ENCODE peak calls at places on chromosome 22, in four cellular contexts. P is uterus, A is sigmoid colon, V is H1. J is an unnamed sample.

GRCh38 chr22:28885939-28886338 is 2.6 kb downstream of the ZNRF3 start:
- DNase-seq in V (no peak), P (no peak), A (peak; percentile 27), J (peak; percentile 53)

GRCh38 chr22:26577081-26577480 is 12.9 kb downstream of the TPST2 start:
- DNase-seq in P (no peak), A (no peak), V (no peak), J (no peak)

GRCh38 chr22:44782286-44782830 is 30.0 kb downstream of the ARHGAP8 start:
- DNase-seq in V (no peak), P (no peak), A (no peak), J (no peak)

GRCh38 chr22:39629851-39630250 is 59.3 kb downstream of the CACNA1I start:
- DNase-seq in A (no peak), V (no peak), P (no peak), J (no peak)

GRCh38 chr22:21754523-21755128 is 19.0 kb upstream of the YPEL1 start:
- DNase-seq in V (no peak), P (peak; percentile 31), A (peak; percentile 68), J (no peak)

GRCh38 chr22:26395926-26396325 is 33.1 kb upstream of the ASPHD2 start:
- DNase-seq in V (no peak), A (no peak), P (no peak), J (no peak)

GRCh38 chr22:43273902-43274484 is 69.2 kb downstream of the SCUBE1 start:
- DNase-seq in V (peak; percentile 41), A (no peak), P (peak; percentile 50), J (no peak)

GRCh38 chr22:25682071-25682470 is 59.9 kb upstream of the MYO18B start:
- DNase-seq in V (no peak), A (no peak), P (no peak), J (no peak)

GRCh38 chr22:39026509-39027150 is 5.7 kb downstream of the APOBEC3D start:
- DNase-seq in P (no peak), A (no peak), V (no peak), J (no peak)

GRCh38 chr22:19717181-19717580 is 2.9 kb downstream of the SEPTIN5 start:
- DNase-seq in V (no peak), A (no peak), P (no peak), J (no peak)

GRCh38 chr22:35568751-35569725 is 28.4 kb downstream of the RASD2 start:
- DNase-seq in V (no peak), P (no peak), A (no peak), J (no peak)

GRCh38 chr22:36461665-36462474 is 19.6 kb downstream of the TXN2 start:
- DNase-seq in V (peak; percentile 64), P (peak; percentile 55), A (peak; percentile 72), J (no peak)

GRCh38 chr22:27223317-27224177 is 566.2 kb downstream of the MIAT start:
- DNase-seq in A (no peak), V (no peak), P (peak; percentile 39), J (no peak)

GRCh38 chr22:17964647-17965046 is 59.7 kb downstream of the MICAL3 start:
- DNase-seq in V (no peak), P (no peak), A (no peak), J (no peak)

DNA sequence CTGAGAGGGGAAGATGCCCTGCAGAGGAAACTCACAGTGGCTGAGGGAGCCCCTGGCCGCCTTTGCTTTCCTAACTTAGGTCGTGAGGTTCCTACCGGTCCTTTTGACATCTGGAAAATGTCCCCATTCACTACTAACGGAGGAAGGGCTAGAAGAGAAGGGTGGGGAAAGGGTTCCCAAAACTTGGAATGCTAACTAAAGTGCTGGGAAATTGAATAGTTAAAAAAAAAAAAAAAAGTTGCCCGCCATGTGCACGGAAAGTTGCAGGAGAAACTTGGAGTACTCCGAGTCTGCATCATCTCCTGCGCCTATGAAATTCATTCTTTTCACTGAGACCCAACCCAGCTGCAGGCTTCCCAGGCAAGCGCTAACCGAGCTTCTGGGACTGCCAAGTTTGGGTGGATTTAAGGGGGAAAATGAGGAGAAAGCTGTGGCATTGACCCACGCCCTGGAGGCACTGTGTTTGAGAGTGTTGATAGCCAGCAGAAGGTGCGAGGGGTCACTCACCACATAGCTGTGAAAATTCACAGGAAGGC is 854 bp downstream of the TIMP3 start:
- DNase-seq in A (no peak), V (no peak), P (no peak), J (no peak)
- H3K4me3 ChIP-seq in A (peak overlapping the region; percentile 93), V (peak overlapping the region; percentile 39), P (peak overlapping the region; percentile 80), J (peak overlapping the region; percentile 64)

GRCh38 chr22:48692734-48693376 is 1134.8 kb downstream of the BRD1 start:
- DNase-seq in P (no peak), A (no peak), V (no peak), J (no peak)
- TF ChIP-seq POLR2A in P (no peak), A (no peak), V (no peak), J (no peak)

GRCh38 chr22:46119729-46120419 is 30.5 kb upstream of the PPARA start:
- DNase-seq in P (peak; percentile 81), A (peak; percentile 85), V (no peak), J (no peak)
- TF ChIP-seq CTCF in P (peak; percentile 10), A (no peak), V (no peak), J (no peak)

GRCh38 chr22:24402460-24403192 is 24.8 kb upstream of the ADORA2A start:
- DNase-seq in A (peak; percentile 89), P (peak; percentile 70), V (no peak), J (peak; percentile 71)
- H3K4me3 ChIP-seq in A (no peak overlapping the region), P (no peak overlapping the region), V (no peak overlapping the region), J (no peak overlapping the region)

GRCh38 chr22:50532824-50533344 is 3.1 kb upstream of the TYMP start:
- DNase-seq in A (no peak), P (no peak), V (no peak), J (no peak)

GRCh38 chr22:50532353-50532700 is 2.5 kb upstream of the TYMP start:
- DNase-seq in V (no peak), A (no peak), P (no peak), J (no peak)

GRCh38 chr22:50530280-50530856 is 556 bp upstream of the TYMP start:
- DNase-seq in A (peak; percentile 93), V (no peak), P (peak; percentile 66), J (peak; percentile 91)

GRCh38 chr22:50530857-50531545 is 1.2 kb upstream of the TYMP start:
- DNase-seq in A (peak; percentile 94), P (peak; percentile 70), V (no peak), J (peak; percentile 91)

DNA sequence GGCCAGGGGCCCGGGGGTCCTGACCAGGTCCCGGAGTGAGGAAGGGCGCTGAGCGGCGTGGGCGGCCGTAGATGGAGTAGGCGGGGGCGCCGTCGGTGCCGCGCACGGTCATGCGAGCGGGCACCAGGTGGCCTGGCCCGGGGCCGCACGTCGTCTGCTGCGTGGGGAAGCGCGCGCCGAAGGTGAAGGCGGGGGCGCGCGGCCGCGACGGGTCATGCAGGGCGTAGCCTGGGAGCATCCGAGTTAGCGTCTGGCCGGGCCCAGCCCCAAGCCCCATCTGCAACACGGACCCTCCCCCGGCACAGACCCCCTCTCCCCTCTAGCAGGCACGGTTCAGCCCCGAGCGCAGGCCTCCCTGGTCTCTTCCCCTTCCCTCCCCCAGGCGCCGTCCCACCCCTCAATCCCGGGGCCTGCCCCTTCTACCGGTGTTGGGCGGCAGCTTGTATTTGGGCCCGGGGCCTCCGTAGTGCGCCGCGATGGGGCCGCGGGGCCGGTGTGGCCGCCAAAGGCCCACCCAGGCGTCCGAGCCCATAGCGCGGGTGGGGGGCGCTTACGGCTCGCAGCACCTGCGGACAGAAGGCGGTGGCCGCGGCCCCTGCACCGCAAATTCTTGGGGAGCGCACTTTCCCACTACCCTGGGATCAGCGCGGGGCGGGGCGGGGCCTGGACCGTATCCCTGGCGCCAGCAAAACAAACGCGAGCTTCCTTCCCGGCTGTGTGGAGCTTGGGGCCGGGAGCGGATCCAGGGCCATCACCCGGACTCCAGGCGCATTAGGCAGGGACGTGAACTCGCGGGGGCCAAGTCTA is 1.9 kb upstream of the TYMP start:
- DNase-seq in V (no peak), A (peak; percentile 92), P (peak; percentile 66), J (peak; percentile 88)
- TF ChIP-seq POLR2A in V (no peak), A (peak; percentile 8), P (no peak), J (peak; percentile 10)

GRCh38 chr22:41324818-41325528 is 23.6 kb downstream of the ZC3H7B start:
- DNase-seq in V (no peak), A (no peak), P (no peak), J (no peak)

GRCh38 chr22:41330169-41330568 is 28.8 kb downstream of the ZC3H7B start:
- DNase-seq in A (no peak), V (no peak), P (no peak), J (no peak)

GRCh38 chr22:41332217-41332616 is 30.9 kb downstream of the ZC3H7B start:
- DNase-seq in V (no peak), P (no peak), A (no peak), J (no peak)

GRCh38 chr22:41327124-41327523 is 25.8 kb downstream of the ZC3H7B start:
- DNase-seq in P (no peak), A (no peak), V (no peak), J (no peak)
- TF ChIP-seq CTCF in P (no peak), A (no peak), V (no peak), J (no peak)